ENCODE peak calls at places on chromosome 4, in seven cellular contexts. One of them, this sample, is unnamed.

GRCh38 chr4:4396628-4397440 is 9.9 kb downstream of the NSG1 start:
- DNase-seq in RWPE1: no peak
- DNase-seq in mucosa of descending colon: no peak
- DNase-seq in endothelial cell: no peak
- DNase-seq in GM23338: peak; percentile 61
- DNase-seq in A549: no peak
- DNase-seq in fibroblast of lung: no peak
- DNase-seq in this sample: no peak

GRCh38 chr4:7342223-7342576 is 92.5 kb downstream of the PSAPL1 start:
- DNase-seq in mucosa of descending colon: no peak
- DNase-seq in endothelial cell: no peak
- DNase-seq in fibroblast of lung: no peak
- DNase-seq in GM23338: no peak
- DNase-seq in RWPE1: no peak
- DNase-seq in A549: no peak
- DNase-seq in this sample: no peak

GRCh38 chr4:119666653-119667091 is 38.1 kb upstream of the PDE5A start:
- DNase-seq in mucosa of descending colon: no peak
- DNase-seq in GM23338: no peak
- DNase-seq in A549: no peak
- DNase-seq in RWPE1: no peak
- DNase-seq in endothelial cell: no peak
- DNase-seq in fibroblast of lung: no peak
- DNase-seq in this sample: peak; percentile 15

GRCh38 chr4:153489856-153490558 is 23.8 kb downstream of the TMEM131L start:
- DNase-seq in RWPE1: no peak
- DNase-seq in endothelial cell: no peak
- DNase-seq in GM23338: no peak
- DNase-seq in A549: no peak
- DNase-seq in fibroblast of lung: no peak
- DNase-seq in mucosa of descending colon: no peak
- DNase-seq in this sample: peak; percentile 58

GRCh38 chr4:6322761-6323566 is 53.3 kb downstream of the WFS1 start:
- DNase-seq in endothelial cell: no peak
- DNase-seq in fibroblast of lung: no peak
- DNase-seq in GM23338: no peak
- DNase-seq in RWPE1: no peak
- DNase-seq in A549: no peak
- DNase-seq in mucosa of descending colon: no peak
- DNase-seq in this sample: no peak

GRCh38 chr4:26458104-26458503 is 32.2 kb downstream of the CCKAR start:
- DNase-seq in fibroblast of lung: peak; percentile 79
- DNase-seq in A549: no peak
- DNase-seq in endothelial cell: no peak
- DNase-seq in mucosa of descending colon: no peak
- DNase-seq in RWPE1: no peak
- DNase-seq in GM23338: no peak
- DNase-seq in this sample: no peak

GRCh38 chr4:37567781-37568180 is 118.4 kb downstream of the RELL1 start:
- DNase-seq in mucosa of descending colon: no peak
- DNase-seq in A549: no peak
- DNase-seq in fibroblast of lung: peak; percentile 22
- DNase-seq in GM23338: no peak
- DNase-seq in endothelial cell: no peak
- DNase-seq in RWPE1: no peak
- DNase-seq in this sample: no peak

GRCh38 chr4:152785639-152786517 is 6.1 kb downstream of the ARFIP1 start:
- DNase-seq in endothelial cell: no peak
- DNase-seq in mucosa of descending colon: no peak
- DNase-seq in GM23338: no peak
- DNase-seq in A549: no peak
- DNase-seq in fibroblast of lung: peak; percentile 22
- DNase-seq in RWPE1: no peak
- DNase-seq in this sample: no peak

GRCh38 chr4:181939199-181939945 is 303.8 kb upstream of the TENM3 start:
- DNase-seq in A549: no peak
- DNase-seq in fibroblast of lung: peak; percentile 35
- DNase-seq in endothelial cell: no peak
- DNase-seq in mucosa of descending colon: no peak
- DNase-seq in GM23338: peak; percentile 59
- DNase-seq in RWPE1: no peak
- DNase-seq in this sample: no peak

GRCh38 chr4:88382621-88383020 is 4.0 kb downstream of the HERC6 start:
- DNase-seq in fibroblast of lung: no peak
- DNase-seq in mucosa of descending colon: no peak
- DNase-seq in RWPE1: no peak
- DNase-seq in GM23338: no peak
- DNase-seq in endothelial cell: no peak
- DNase-seq in A549: no peak
- DNase-seq in this sample: no peak

GRCh38 chr4:80199004-80199579 is 1.8 kb downstream of the PRDM8 start:
- DNase-seq in GM23338: no peak
- DNase-seq in endothelial cell: no peak
- DNase-seq in mucosa of descending colon: no peak
- DNase-seq in fibroblast of lung: no peak
- DNase-seq in A549: no peak
- DNase-seq in RWPE1: no peak
- DNase-seq in this sample: no peak

GRCh38 chr4:102684605-102685052 is 76.1 kb downstream of the MANBA start:
- DNase-seq in fibroblast of lung: peak; percentile 48
- DNase-seq in mucosa of descending colon: no peak
- DNase-seq in endothelial cell: no peak
- DNase-seq in GM23338: no peak
- DNase-seq in RWPE1: peak; percentile 69
- DNase-seq in A549: peak; percentile 2
- DNase-seq in this sample: no peak

GRCh38 chr4:112156546-112156945 is 11.3 kb downstream of the FAM241A start:
- DNase-seq in GM23338: no peak
- DNase-seq in endothelial cell: no peak
- DNase-seq in mucosa of descending colon: no peak
- DNase-seq in A549: no peak
- DNase-seq in fibroblast of lung: no peak
- DNase-seq in RWPE1: no peak
- DNase-seq in this sample: no peak

GRCh38 chr4:172830295-172830764 is 338.3 kb upstream of the GALNT7 start:
- DNase-seq in fibroblast of lung: peak; percentile 31
- DNase-seq in mucosa of descending colon: no peak
- DNase-seq in endothelial cell: no peak
- DNase-seq in GM23338: peak; percentile 63
- DNase-seq in RWPE1: peak; percentile 4
- DNase-seq in A549: no peak
- DNase-seq in this sample: no peak
- TF ChIP-seq CTCF in fibroblast of lung: peak; percentile 2
- TF ChIP-seq CTCF in mucosa of descending colon: no peak
- TF ChIP-seq CTCF in endothelial cell: peak; percentile 95
- TF ChIP-seq CTCF in GM23338: peak; percentile 51
- TF ChIP-seq CTCF in RWPE1: peak; percentile 50
- TF ChIP-seq CTCF in A549: peak; percentile 65
- TF ChIP-seq CTCF in this sample: peak; percentile 45

DNA sequence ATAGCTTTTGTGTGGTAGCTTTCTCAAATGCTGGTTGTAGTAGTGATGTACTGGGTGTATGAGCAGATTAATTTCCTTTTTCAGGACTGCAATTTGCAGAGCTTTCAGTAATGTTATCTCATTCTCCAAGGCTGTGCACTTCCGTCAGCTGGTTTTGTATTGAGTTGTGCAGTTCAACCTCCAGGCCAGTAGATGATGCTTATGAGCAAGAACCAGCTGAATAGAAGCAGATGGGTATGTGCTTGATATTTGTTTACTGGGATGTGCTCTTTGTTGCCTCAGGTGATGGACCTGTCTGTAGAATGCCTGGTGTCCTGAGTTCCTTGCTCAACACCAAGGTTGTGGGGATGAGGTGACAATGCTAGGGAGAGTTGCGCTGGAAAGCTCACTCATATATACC is 462.8 kb downstream of the PCDH18 start:
- DNase-seq in A549: no peak
- DNase-seq in endothelial cell: no peak
- DNase-seq in GM23338: peak; percentile 17
- DNase-seq in RWPE1: no peak
- DNase-seq in fibroblast of lung: no peak
- DNase-seq in mucosa of descending colon: no peak
- DNase-seq in this sample: no peak
- TF ChIP-seq CTCF in A549: no peak
- TF ChIP-seq CTCF in endothelial cell: no peak
- TF ChIP-seq CTCF in GM23338: peak; percentile 49
- TF ChIP-seq CTCF in RWPE1: no peak
- TF ChIP-seq CTCF in fibroblast of lung: no peak
- TF ChIP-seq CTCF in mucosa of descending colon: no peak
- TF ChIP-seq CTCF in this sample: no peak

GRCh38 chr4:113248320-113248719 is 198.9 kb downstream of the ANK2 start:
- DNase-seq in endothelial cell: peak; percentile 47
- DNase-seq in RWPE1: no peak
- DNase-seq in A549: no peak
- DNase-seq in mucosa of descending colon: no peak
- DNase-seq in fibroblast of lung: no peak
- DNase-seq in GM23338: peak; percentile 79
- DNase-seq in this sample: no peak
- TF ChIP-seq CTCF in endothelial cell: peak; percentile 30
- TF ChIP-seq CTCF in RWPE1: no peak
- TF ChIP-seq CTCF in A549: no peak
- TF ChIP-seq CTCF in mucosa of descending colon: no peak
- TF ChIP-seq CTCF in fibroblast of lung: no peak
- TF ChIP-seq CTCF in GM23338: peak; percentile 95
- TF ChIP-seq CTCF in this sample: no peak

GRCh38 chr4:57993934-57994333 is 883.7 kb upstream of the IGFBP7 start:
- DNase-seq in endothelial cell: no peak
- DNase-seq in fibroblast of lung: no peak
- DNase-seq in A549: no peak
- DNase-seq in GM23338: no peak
- DNase-seq in RWPE1: no peak
- DNase-seq in mucosa of descending colon: no peak
- DNase-seq in this sample: no peak
- TF ChIP-seq CTCF in endothelial cell: no peak
- TF ChIP-seq CTCF in fibroblast of lung: no peak
- TF ChIP-seq CTCF in A549: no peak
- TF ChIP-seq CTCF in GM23338: no peak
- TF ChIP-seq CTCF in RWPE1: no peak
- TF ChIP-seq CTCF in mucosa of descending colon: no peak
- TF ChIP-seq CTCF in this sample: no peak

DNA sequence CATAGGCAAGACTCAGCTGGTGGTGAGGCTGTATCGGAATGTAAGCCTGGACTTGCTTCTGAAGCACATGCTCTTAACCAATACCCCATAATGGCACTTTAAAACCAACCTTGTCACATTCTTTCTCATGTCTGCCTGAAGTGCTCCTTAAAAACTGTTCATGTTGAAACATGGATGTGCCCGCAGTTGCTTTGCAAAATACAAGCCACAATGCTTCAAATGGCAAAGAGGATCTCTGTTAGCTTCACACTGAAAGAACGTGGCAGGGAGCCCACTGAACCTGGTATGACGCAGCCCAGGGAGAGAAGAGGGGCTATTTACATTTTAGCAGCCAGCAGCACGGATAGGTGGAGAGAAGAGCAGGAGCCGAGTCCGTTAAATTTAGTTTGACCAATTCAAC is 29.3 kb downstream of the SOD3 start:
- DNase-seq in RWPE1: no peak
- DNase-seq in A549: no peak
- DNase-seq in GM23338: no peak
- DNase-seq in mucosa of descending colon: no peak
- DNase-seq in fibroblast of lung: no peak
- DNase-seq in endothelial cell: no peak
- DNase-seq in this sample: no peak
- TF ChIP-seq CTCF in RWPE1: no peak
- TF ChIP-seq CTCF in A549: no peak
- TF ChIP-seq CTCF in GM23338: no peak
- TF ChIP-seq CTCF in mucosa of descending colon: no peak
- TF ChIP-seq CTCF in fibroblast of lung: no peak
- TF ChIP-seq CTCF in endothelial cell: no peak
- TF ChIP-seq CTCF in this sample: no peak

DNA sequence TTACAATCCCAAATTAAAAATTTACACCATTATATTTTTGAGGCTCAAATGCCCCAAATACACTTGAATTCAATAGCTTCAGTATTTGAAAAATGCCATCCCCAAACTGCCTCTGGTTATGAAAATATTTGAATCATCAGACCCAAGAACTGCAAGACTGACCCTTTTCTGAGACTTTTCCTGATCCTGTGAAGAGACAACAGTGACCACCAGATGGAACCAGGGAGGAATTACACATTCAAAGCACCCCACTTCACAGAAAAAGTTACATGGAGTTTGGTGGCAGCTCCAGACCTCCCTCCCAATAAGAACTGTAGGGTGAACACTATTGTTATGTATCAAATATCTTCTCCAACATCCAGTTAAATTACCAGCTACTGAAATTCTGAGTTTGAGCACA is 44.0 kb upstream of the SCD5 start:
- DNase-seq in mucosa of descending colon: no peak
- DNase-seq in GM23338: peak; percentile 53
- DNase-seq in fibroblast of lung: peak; percentile 25
- DNase-seq in RWPE1: peak; percentile 5
- DNase-seq in endothelial cell: no peak
- DNase-seq in A549: peak; percentile 6
- DNase-seq in this sample: no peak
- TF ChIP-seq CTCF in mucosa of descending colon: no peak
- TF ChIP-seq CTCF in GM23338: peak; percentile 46
- TF ChIP-seq CTCF in fibroblast of lung: peak; percentile 20
- TF ChIP-seq CTCF in RWPE1: peak; percentile 25
- TF ChIP-seq CTCF in endothelial cell: no peak
- TF ChIP-seq CTCF in A549: peak; percentile 10
- TF ChIP-seq CTCF in this sample: no peak

GRCh38 chr4:81724925-81725329 is 253.2 kb upstream of the RASGEF1B start:
- DNase-seq in GM23338: no peak
- DNase-seq in A549: no peak
- DNase-seq in endothelial cell: no peak
- DNase-seq in mucosa of descending colon: peak; percentile 41
- DNase-seq in RWPE1: no peak
- DNase-seq in fibroblast of lung: peak; percentile 2
- DNase-seq in this sample: no peak
- TF ChIP-seq CTCF in GM23338: peak; percentile 23
- TF ChIP-seq CTCF in A549: no peak
- TF ChIP-seq CTCF in endothelial cell: no peak
- TF ChIP-seq CTCF in mucosa of descending colon: no peak
- TF ChIP-seq CTCF in RWPE1: no peak
- TF ChIP-seq CTCF in fibroblast of lung: no peak
- TF ChIP-seq CTCF in this sample: no peak